ENCODE peak calls at places on chromosomes 16 and 17, in four cellular contexts. X is ascending aorta, T is right atrium auricular region, I is DND-41. V is an unnamed sample.
A peak's percentile ranks its signal among the peaks of the same experiment; 100 is the strongest.

GRCh38 chr17:16261049-16261448 is 44.0 kb downstream of the PIGL start:
- DNase-seq in I (no peak), X (no peak), T (no peak), V (no peak)

GRCh38 chr16:87461466-87461975 is 31.3 kb downstream of the ZCCHC14 start:
- DNase-seq in I (no peak), T (peak; percentile 76), X (peak; percentile 38), V (no peak)

GRCh38 chr17:31524926-31525800 is 133.7 kb downstream of the RAB11FIP4 start:
- DNase-seq in T (peak; percentile 91), X (no peak), I (peak; percentile 72), V (peak; percentile 82)

GRCh38 chr17:20955437-20956323 is 87.1 kb downstream of the USP22 start:
- DNase-seq in I (no peak), T (peak; percentile 62), X (no peak), V (no peak)

GRCh38 chr16:87076950-87077749 is 240.0 kb downstream of the C16orf95 start:
- DNase-seq in X (no peak), I (peak; percentile 56), T (no peak), V (no peak)

GRCh38 chr17:46821482-46822387 is 3.2 kb upstream of the WNT3 start:
- DNase-seq in I (no peak), X (no peak), T (no peak), V (no peak)

GRCh38 chr16:28569011-28569410 is 15.3 kb downstream of the SGF29 start:
- DNase-seq in X (no peak), I (no peak), T (no peak), V (no peak)

GRCh38 chr16:87765473-87765775 is 362 bp downstream of the KLHDC4 start:
- DNase-seq in T (no peak), I (peak; percentile 82), X (no peak), V (no peak)

GRCh38 chr16:89970011-89970410 is 21.5 kb downstream of the DEF8 start:
- DNase-seq in I (no peak), X (no peak), T (no peak), V (no peak)

GRCh38 chr16:66226762-66227161 is 139.7 kb upstream of the CDH5 start:
- DNase-seq in T (no peak), X (no peak), I (no peak), V (no peak)

GRCh38 chr17:51487947-51488346 is 227.6 kb downstream of the UTP18 start:
- DNase-seq in X (no peak), I (peak; percentile 18), T (no peak), V (no peak)

GRCh38 chr16:80375973-80376372 is 164.8 kb upstream of the DYNLRB2 start:
- DNase-seq in X (no peak), T (no peak), I (no peak), V (no peak)

GRCh38 chr16:51119576-51120288 is 31.3 kb downstream of the SALL1 start:
- DNase-seq in T (no peak), X (no peak), I (no peak), V (no peak)

GRCh38 chr17:67151717-67152116 is 93.3 kb downstream of the HELZ start:
- DNase-seq in X (no peak), T (no peak), I (no peak), V (no peak)

GRCh38 chr17:40097931-40098845 is 2.2 kb downstream of the NR1D1 start:
- DNase-seq in T (peak; percentile 89), I (no peak), X (peak; percentile 89), V (no peak)

GRCh38 chr16:85370543-85370880 is 242.6 kb upstream of the GSE1 start:
- DNase-seq in X (no peak), I (no peak), T (no peak), V (no peak)
- H3K4me3 ChIP-seq in X (no peak overlapping the region), I (no peak overlapping the region), T (peak overlapping the region; percentile 32), V (no peak overlapping the region)

GRCh38 chr16:53084736-53085538 is 30.1 kb downstream of the CHD9 start:
- DNase-seq in I (no peak), X (no peak), T (no peak), V (no peak)
- H3K4me1 ChIP-seq in I (no peaks in the 10 kb centered on the region), X (peaks cover 59% of the 10 kb centered on the region), T (no peaks in the 10 kb centered on the region), V (peaks cover 6% of the 10 kb centered on the region)

DNA sequence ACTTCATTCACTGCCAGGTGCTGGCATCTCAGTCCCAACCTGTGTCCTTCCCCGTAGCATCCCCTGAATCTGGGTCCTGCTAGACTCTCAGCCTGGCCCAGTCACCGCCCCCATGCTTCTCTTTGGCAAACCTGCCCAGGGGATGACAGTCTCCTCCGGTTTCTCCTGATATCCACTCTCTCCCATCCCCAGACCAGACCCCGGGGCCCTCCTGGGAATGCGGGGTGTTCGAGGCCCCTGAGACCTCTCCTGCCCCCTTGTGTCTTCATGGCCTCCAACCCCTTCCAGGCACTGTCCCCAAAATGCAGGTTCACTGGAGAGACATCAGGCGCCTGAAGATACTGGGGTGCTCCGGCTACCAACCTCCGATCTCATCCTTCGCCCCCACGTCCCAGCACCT is 544 bp downstream of the STX1B start:
- DNase-seq in I (no peak), X (no peak), T (no peak), V (no peak)
- H3K4me3 ChIP-seq in I (no peak overlapping the region), X (no peak overlapping the region), T (no peak overlapping the region), V (no peak overlapping the region)

DNA sequence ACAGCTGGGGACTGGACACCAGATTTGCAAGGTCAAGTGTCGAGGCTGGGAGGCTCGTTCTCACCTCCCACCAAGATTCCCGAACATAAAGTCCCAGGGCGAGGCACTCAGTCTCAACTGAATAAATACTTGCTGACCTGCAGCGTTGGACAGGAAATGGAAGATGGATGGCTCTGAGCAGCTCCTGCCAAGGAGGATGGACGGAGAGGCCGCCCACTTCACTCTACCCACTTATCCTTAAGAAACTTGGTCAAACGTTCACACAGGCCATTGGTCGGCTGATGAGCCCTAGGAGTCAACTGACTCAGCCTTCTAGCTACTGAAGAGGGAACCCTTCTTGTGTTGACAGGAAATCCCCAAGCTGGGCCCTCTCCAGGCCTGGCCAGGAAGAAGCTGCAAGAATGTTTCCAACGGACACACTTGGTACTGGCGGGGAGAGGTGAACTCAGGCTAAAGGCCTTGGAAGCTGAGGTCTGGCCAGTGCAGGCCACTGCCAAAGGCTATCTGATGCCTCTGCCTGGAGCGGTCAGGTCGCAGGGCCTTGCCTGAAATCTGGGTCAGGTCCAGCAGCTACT is 50.0 kb downstream of the VAC14 start:
- DNase-seq in I (no peak), T (peak; percentile 91), X (no peak), V (no peak)
- H3K4me1 ChIP-seq in I (no peaks in the 10 kb centered on the region), T (no peaks in the 10 kb centered on the region), X (peaks cover 71% of the 10 kb centered on the region), V (no peaks in the 10 kb centered on the region)

DNA sequence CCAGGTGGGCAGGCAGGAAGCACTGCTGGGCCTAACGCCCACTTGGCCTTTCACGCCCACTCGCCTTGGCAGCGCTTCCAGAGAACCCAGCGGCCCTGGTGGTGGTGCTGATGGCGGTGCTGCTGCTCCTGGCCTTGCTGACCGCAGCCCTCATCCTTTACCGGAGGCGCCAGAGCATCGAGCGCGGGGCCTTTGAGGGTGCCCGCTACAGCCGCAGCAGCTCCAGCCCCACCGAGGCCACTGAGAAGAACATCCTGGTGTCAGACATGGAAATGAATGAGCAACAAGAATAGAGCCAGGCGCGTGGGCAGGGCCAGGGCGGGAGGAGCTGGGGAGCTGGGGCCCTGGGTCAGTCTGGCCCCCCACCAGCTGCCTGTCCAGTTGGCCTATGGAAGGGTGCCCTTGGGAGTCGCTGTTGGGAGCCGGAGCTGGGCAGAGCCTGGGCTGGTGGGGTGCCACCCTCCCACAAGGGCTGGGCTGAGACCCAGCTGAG is 64.7 kb downstream of the MRC2 start:
- DNase-seq in X (no peak), T (no peak), I (no peak), V (no peak)
- H3K4me3 ChIP-seq in X (no peak overlapping the region), T (no peak overlapping the region), I (no peak overlapping the region), V (no peak overlapping the region)

DNA sequence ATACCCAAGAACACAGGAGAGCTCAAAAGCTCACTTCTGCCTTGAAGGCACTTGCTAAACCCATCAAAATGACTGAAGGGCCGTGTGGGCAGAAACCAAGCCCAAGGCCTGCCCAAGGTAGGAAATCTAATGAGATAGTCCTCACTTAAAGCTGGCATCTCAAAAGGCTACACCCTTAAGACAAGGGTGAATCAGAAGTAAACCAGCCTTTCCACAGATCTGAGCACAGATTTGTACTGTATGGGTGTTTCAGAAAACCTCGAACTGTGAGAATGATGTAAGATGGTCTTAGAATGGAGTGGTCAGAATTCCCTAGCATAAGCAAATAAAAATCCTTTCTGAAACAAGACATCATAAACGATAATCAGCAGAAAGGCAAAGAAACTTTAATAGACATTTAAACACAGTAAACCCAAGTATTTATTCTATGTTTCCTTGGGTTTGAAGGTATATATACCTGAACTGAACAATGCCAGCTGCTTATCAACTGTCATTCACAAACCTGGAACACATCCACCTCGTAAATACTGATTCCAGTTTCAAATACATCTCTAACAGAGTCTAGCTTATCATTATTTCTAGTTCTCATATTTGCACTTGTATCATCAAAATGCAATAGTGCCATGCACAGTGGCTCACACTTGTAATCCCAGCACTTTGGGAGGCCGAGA is 37.8 kb downstream of the GLG1 start:
- DNase-seq in T (no peak), I (no peak), X (no peak), V (no peak)
- H3K4me1 ChIP-seq in T (no peaks in the 10 kb centered on the region), I (no peaks in the 10 kb centered on the region), X (peaks cover 11% of the 10 kb centered on the region), V (peaks cover 73% of the 10 kb centered on the region)